ENCODE peak calls at places on chromosomes 7 and 10, in ten cellular contexts. H is astrocyte of the cerebellum, Y is SHP77, G is left ventricle myocardium inferior, I is uterus, R is sigmoid colon, B is EH, F is heart left ventricle, J is natural killer cell, L is A549. C is an unnamed sample.

GRCh38 chr7:44107961-44108767 is 4.0 kb downstream of the AEBP1 start:
- DNase-seq in L (no peak), H (no peak), I (no peak), G (no peak), R (no peak), F (no peak), B (no peak), J (no peak), Y (no peak), C (no peak)

GRCh38 chr10:101694056-101694673 is 805 bp downstream of the FBXW4 start:
- DNase-seq in B (peak), Y (peak), I (peak), H (peak), L (peak), F (peak), R (peak), J (peak), G (peak), C (peak)

GRCh38 chr7:17184805-17185689 is 113.4 kb upstream of the AHR start:
- DNase-seq in H (no peak), J (no peak), L (no peak), F (no peak), Y (no peak), G (no peak), I (no peak), B (peak), R (no peak), C (no peak)

GRCh38 chr10:59536151-59536550 is 173.5 kb downstream of the SLC16A9 start:
- DNase-seq in J (no peak), L (no peak), I (no peak), R (no peak), H (peak), F (no peak), Y (peak), G (no peak), B (peak), C (no peak)

GRCh38 chr10:11896549-11897200 is 73.5 kb downstream of the PROSER2 start:
- DNase-seq in J (no peak), H (no peak), Y (no peak), F (no peak), R (peak), L (no peak), B (no peak), G (no peak), I (no peak), C (no peak)

GRCh38 chr7:17991866-17992648 is 35.6 kb downstream of the PRPS1L1 start:
- DNase-seq in I (no peak), B (peak), J (no peak), H (no peak), R (no peak), G (no peak), L (no peak), F (no peak), Y (no peak), C (no peak)

GRCh38 chr7:30923774-30924413 is 12.2 kb downstream of the AQP1 start:
- DNase-seq in B (no peak), J (peak), R (peak), Y (no peak), G (peak), I (no peak), H (no peak), L (no peak), F (no peak), C (peak)

GRCh38 chr7:151077705-151078232 is 2.8 kb downstream of the FASTK start:
- DNase-seq in I (no peak), Y (no peak), H (no peak), L (no peak), J (no peak), G (no peak), R (no peak), B (no peak), F (no peak), C (peak)

GRCh38 chr10:87038786-87039185 is 18.7 kb downstream of the FAM25A start:
- DNase-seq in H (no peak), R (no peak), B (no peak), I (no peak), F (no peak), G (no peak), J (no peak), Y (no peak), L (no peak), C (peak)

GRCh38 chr10:112950714-112951348 is 784 bp downstream of the TCF7L2 start:
- DNase-seq in F (peak), L (no peak), B (peak), Y (no peak), R (peak), I (peak), H (no peak), J (peak), G (peak), C (no peak)

GRCh38 chr10:119786117-119786769 is 60.4 kb downstream of the INPP5F start:
- DNase-seq in G (no peak), I (no peak), L (no peak), J (no peak), F (no peak), H (peak), Y (no peak), R (no peak), B (peak), C (no peak)

GRCh38 chr7:119900996-119901395 is 372.0 kb upstream of the KCND2 start:
- DNase-seq in L (no peak), G (no peak), J (no peak), I (no peak), Y (no peak), R (no peak), F (no peak), B (no peak), H (no peak), C (no peak)

GRCh38 chr10:89302628-89303027 is 782 bp downstream of the IFIT2 start:
- DNase-seq in F (no peak), R (no peak), J (no peak), I (no peak), G (no peak), H (no peak), L (no peak), Y (no peak), B (no peak), C (no peak)

GRCh38 chr7:41491752-41492405 is 211.0 kb downstream of the INHBA start:
- DNase-seq in J (no peak), R (no peak), F (no peak), L (no peak), I (no peak), G (no peak), H (no peak), B (peak), Y (no peak), C (no peak)

GRCh38 chr7:55056577-55057480 is 38.0 kb downstream of the EGFR start:
- DNase-seq in H (no peak), B (peak), L (peak), F (no peak), G (no peak), Y (no peak), J (no peak), I (no peak), R (no peak), C (no peak)

C was measured in stomach.